ENCODE peak calls at places on chromosome 9, in eight cellular contexts. N is activated CD8-positive, alpha-beta T cell treated with anti-CD3 and anti-CD28 coated beads, Interleukin-2, amount 10 ng/mL, durations not matched to agents 7 days and 5 days; Z is neural crest cell; A is NCI-H2171; H is Daoy; O is EL; G is activated naive CD8-positive, alpha-beta T cell treated with anti-CD3 and anti-CD28 coated beads for 36 hours; R is GM13977. D is an unnamed sample.
A peak's percentile ranks its signal among the peaks of the same experiment; 100 is the strongest.

GRCh38 chr9:122218070-122218884 is 10.5 kb downstream of the LHX6 start:
- DNase-seq in N (peak; percentile 34), Z (no peak), A (no peak), H (peak; percentile 49), O (no peak), G (no peak), R (peak; percentile 32), D (no peak)

GRCh38 chr9:131668439-131669233 is 71.2 kb downstream of the RAPGEF1 start:
- DNase-seq in N (peak; percentile 70), Z (no peak), A (peak; percentile 62), H (peak; percentile 86), O (peak; percentile 75), G (peak; percentile 74), R (peak; percentile 78), D (no peak)

GRCh38 chr9:130018260-130018659 is 24.7 kb downstream of the FNBP1 start:
- DNase-seq in N (no peak), Z (no peak), A (no peak), H (no peak), O (no peak), G (no peak), R (no peak), D (no peak)

GRCh38 chr9:126661521-126662251 is 48.0 kb downstream of the LMX1B start:
- DNase-seq in N (no peak), Z (no peak), A (peak; percentile 57), H (peak; percentile 84), O (peak; percentile 49), G (no peak), R (no peak), D (peak; percentile 27)

GRCh38 chr9:35681341-35682002 is 7.7 kb downstream of the CA9 start:
- DNase-seq in N (no peak), Z (no peak), A (no peak), H (no peak), O (peak; percentile 40), G (no peak), R (no peak), D (no peak)

GRCh38 chr9:70589571-70590263 is 175.3 kb upstream of the KLF9 start:
- DNase-seq in N (no peak), Z (no peak), A (no peak), H (peak; percentile 73), O (peak; percentile 77), G (no peak), R (no peak), D (no peak)

GRCh38 chr9:137459147-137459600 is at the start of gene NSMF:
- DNase-seq in N (peak; percentile 94), Z (peak; percentile 92), A (peak; percentile 97), H (peak; percentile 96), O (peak; percentile 89), G (peak; percentile 97), R (peak; percentile 100), D (peak; percentile 67)

GRCh38 chr9:105737205-105737604 is 42.9 kb downstream of the TMEM38B start:
- DNase-seq in N (no peak), Z (no peak), A (no peak), H (no peak), O (no peak), G (no peak), R (no peak), D (no peak)

GRCh38 chr9:221989-222776 is 7.5 kb downstream of the DOCK8 start:
- DNase-seq in N (peak; percentile 47), Z (no peak), A (no peak), H (peak; percentile 69), O (no peak), G (no peak), R (no peak), D (no peak)

GRCh38 chr9:37929441-37929895 is 25.5 kb upstream of the SLC25A51 start:
- DNase-seq in N (no peak), Z (no peak), A (no peak), H (peak; percentile 86), O (no peak), G (no peak), R (no peak), D (no peak)

GRCh38 chr9:127694890-127695735 is 11.7 kb upstream of the CFAP157 start:
- DNase-seq in N (no peak), Z (no peak), A (no peak), H (no peak), O (peak; percentile 55), G (no peak), R (no peak), D (no peak)

GRCh38 chr9:95261890-95262289 is 55.6 kb downstream of the FANCC start:
- DNase-seq in N (no peak), Z (no peak), A (no peak), H (peak; percentile 53), O (peak; percentile 23), G (no peak), R (no peak), D (no peak)

GRCh38 chr9:12289711-12290110 is 403.5 kb upstream of the TYRP1 start:
- DNase-seq in N (no peak), Z (no peak), A (no peak), H (no peak), O (no peak), G (no peak), R (no peak), D (no peak)

GRCh38 chr9:131361202-131361833 is 32.6 kb upstream of the PRRC2B start:
- DNase-seq in N (peak; percentile 50), Z (no peak), A (peak; percentile 19), H (peak; percentile 76), O (no peak), G (peak; percentile 65), R (no peak), D (no peak)

GRCh38 chr9:118170032-118170955 is 466.1 kb downstream of the TLR4 start:
- DNase-seq in N (no peak), Z (peak; percentile 40), A (peak; percentile 53), H (no peak), O (peak; percentile 47), G (no peak), R (peak; percentile 2), D (peak; percentile 67)

GRCh38 chr9:133945977-133946753 is 46.0 kb downstream of the VAV2 start:
- DNase-seq in N (no peak), Z (no peak), A (no peak), H (no peak), O (no peak), G (no peak), R (no peak), D (no peak)